ENCODE peak calls at places on chromosomes 3 and 15, in ten cellular contexts. One of them, this sample, is unnamed.

GRCh38 chr3:88231632-88232031 is 81.9 kb downstream of the C3orf38 start:
- DNase-seq in MM.1S: no peak
- DNase-seq in right atrium auricular region: no peak
- DNase-seq in sigmoid colon: no peak
- DNase-seq in cardiac muscle cell: no peak
- DNase-seq in mucosa of descending colon: no peak
- DNase-seq in GM13976: no peak
- DNase-seq in fibroblast of pulmonary artery: no peak
- DNase-seq in B cell: no peak
- DNase-seq in RWPE1: no peak
- DNase-seq in this sample: peak; percentile 7

GRCh38 chr3:196159952-196160804 is 51.0 kb downstream of the ZDHHC19 start:
- DNase-seq in sigmoid colon: no peak
- DNase-seq in MM.1S: peak; percentile 71
- DNase-seq in mucosa of descending colon: peak; percentile 79
- DNase-seq in right atrium auricular region: no peak
- DNase-seq in fibroblast of pulmonary artery: peak; percentile 59
- DNase-seq in GM13976: peak; percentile 87
- DNase-seq in RWPE1: peak; percentile 43
- DNase-seq in B cell: peak; percentile 86
- DNase-seq in cardiac muscle cell: peak; percentile 71
- DNase-seq in this sample: no peak

GRCh38 chr3:64120876-64121275 is 97.6 kb upstream of the PSMD6 start:
- DNase-seq in GM13976: no peak
- DNase-seq in mucosa of descending colon: no peak
- DNase-seq in sigmoid colon: no peak
- DNase-seq in B cell: no peak
- DNase-seq in fibroblast of pulmonary artery: no peak
- DNase-seq in cardiac muscle cell: no peak
- DNase-seq in right atrium auricular region: no peak
- DNase-seq in RWPE1: no peak
- DNase-seq in MM.1S: no peak
- DNase-seq in this sample: no peak

GRCh38 chr15:96356494-96357455 is 26.3 kb downstream of the NR2F2 start:
- DNase-seq in right atrium auricular region: no peak
- DNase-seq in sigmoid colon: peak; percentile 89
- DNase-seq in MM.1S: peak; percentile 82
- DNase-seq in GM13976: peak; percentile 82
- DNase-seq in cardiac muscle cell: peak; percentile 88
- DNase-seq in B cell: peak; percentile 66
- DNase-seq in fibroblast of pulmonary artery: peak; percentile 87
- DNase-seq in mucosa of descending colon: peak; percentile 76
- DNase-seq in RWPE1: peak; percentile 74
- DNase-seq in this sample: peak; percentile 96

GRCh38 chr3:156658732-156659090 is 15.7 kb upstream of the TIPARP start:
- DNase-seq in GM13976: no peak
- DNase-seq in cardiac muscle cell: no peak
- DNase-seq in RWPE1: no peak
- DNase-seq in fibroblast of pulmonary artery: no peak
- DNase-seq in B cell: no peak
- DNase-seq in right atrium auricular region: no peak
- DNase-seq in sigmoid colon: no peak
- DNase-seq in MM.1S: no peak
- DNase-seq in mucosa of descending colon: no peak
- DNase-seq in this sample: no peak

GRCh38 chr3:142931222-142931621 is 32.3 kb downstream of the PAQR9 start:
- DNase-seq in sigmoid colon: no peak
- DNase-seq in B cell: peak; percentile 14
- DNase-seq in fibroblast of pulmonary artery: no peak
- DNase-seq in MM.1S: no peak
- DNase-seq in right atrium auricular region: no peak
- DNase-seq in cardiac muscle cell: no peak
- DNase-seq in mucosa of descending colon: no peak
- DNase-seq in RWPE1: no peak
- DNase-seq in GM13976: peak; percentile 29
- DNase-seq in this sample: peak; percentile 63

GRCh38 chr15:69666441-69666882 is 213.8 kb downstream of the RPLP1 start:
- DNase-seq in fibroblast of pulmonary artery: peak; percentile 87
- DNase-seq in sigmoid colon: no peak
- DNase-seq in B cell: peak; percentile 55
- DNase-seq in cardiac muscle cell: peak; percentile 87
- DNase-seq in GM13976: peak; percentile 79
- DNase-seq in mucosa of descending colon: no peak
- DNase-seq in right atrium auricular region: no peak
- DNase-seq in RWPE1: no peak
- DNase-seq in MM.1S: no peak
- DNase-seq in this sample: no peak

GRCh38 chr3:94269763-94270162 is 206.9 kb downstream of the NSUN3 start:
- DNase-seq in fibroblast of pulmonary artery: no peak
- DNase-seq in RWPE1: no peak
- DNase-seq in cardiac muscle cell: no peak
- DNase-seq in B cell: no peak
- DNase-seq in right atrium auricular region: no peak
- DNase-seq in mucosa of descending colon: no peak
- DNase-seq in sigmoid colon: no peak
- DNase-seq in MM.1S: no peak
- DNase-seq in GM13976: no peak
- DNase-seq in this sample: no peak

GRCh38 chr3:197516517-197516889 is 39.3 kb downstream of the BDH1 start:
- DNase-seq in sigmoid colon: no peak
- DNase-seq in cardiac muscle cell: peak; percentile 78
- DNase-seq in right atrium auricular region: no peak
- DNase-seq in mucosa of descending colon: no peak
- DNase-seq in B cell: no peak
- DNase-seq in RWPE1: peak; percentile 91
- DNase-seq in fibroblast of pulmonary artery: peak; percentile 73
- DNase-seq in GM13976: no peak
- DNase-seq in MM.1S: no peak
- DNase-seq in this sample: peak; percentile 96

GRCh38 chr3:9852528-9852927 is 8.7 kb upstream of the RPUSD3 start:
- DNase-seq in MM.1S: no peak
- DNase-seq in right atrium auricular region: no peak
- DNase-seq in sigmoid colon: no peak
- DNase-seq in fibroblast of pulmonary artery: no peak
- DNase-seq in B cell: no peak
- DNase-seq in cardiac muscle cell: no peak
- DNase-seq in GM13976: no peak
- DNase-seq in RWPE1: no peak
- DNase-seq in mucosa of descending colon: no peak
- DNase-seq in this sample: no peak

GRCh38 chr3:181698263-181698944 is 13.3 kb upstream of the SOX2 start:
- DNase-seq in GM13976: no peak
- DNase-seq in sigmoid colon: no peak
- DNase-seq in mucosa of descending colon: no peak
- DNase-seq in fibroblast of pulmonary artery: no peak
- DNase-seq in cardiac muscle cell: no peak
- DNase-seq in RWPE1: no peak
- DNase-seq in MM.1S: no peak
- DNase-seq in right atrium auricular region: no peak
- DNase-seq in B cell: no peak
- DNase-seq in this sample: no peak

GRCh38 chr3:76063019-76063418 is 277.7 kb upstream of the ZNF717 start:
- DNase-seq in MM.1S: no peak
- DNase-seq in RWPE1: peak; percentile 73
- DNase-seq in right atrium auricular region: no peak
- DNase-seq in sigmoid colon: no peak
- DNase-seq in cardiac muscle cell: peak; percentile 21
- DNase-seq in fibroblast of pulmonary artery: peak; percentile 57
- DNase-seq in GM13976: no peak
- DNase-seq in B cell: no peak
- DNase-seq in mucosa of descending colon: no peak
- DNase-seq in this sample: no peak

GRCh38 chr3:71859128-71859519 is 74.2 kb upstream of the PROK2 start:
- DNase-seq in cardiac muscle cell: peak; percentile 34
- DNase-seq in RWPE1: no peak
- DNase-seq in fibroblast of pulmonary artery: peak; percentile 23
- DNase-seq in MM.1S: peak; percentile 42
- DNase-seq in sigmoid colon: no peak
- DNase-seq in B cell: no peak
- DNase-seq in GM13976: peak; percentile 31
- DNase-seq in mucosa of descending colon: no peak
- DNase-seq in right atrium auricular region: no peak
- DNase-seq in this sample: peak; percentile 24
- TF ChIP-seq CTCF in cardiac muscle cell: peak; percentile 22
- TF ChIP-seq CTCF in RWPE1: no peak
- TF ChIP-seq CTCF in fibroblast of pulmonary artery: no peak
- TF ChIP-seq CTCF in MM.1S: peak; percentile 58
- TF ChIP-seq CTCF in sigmoid colon: peak; percentile 8
- TF ChIP-seq CTCF in B cell: no peak
- TF ChIP-seq CTCF in GM13976: peak; percentile 29
- TF ChIP-seq CTCF in mucosa of descending colon: no peak
- TF ChIP-seq CTCF in right atrium auricular region: no peak
- TF ChIP-seq CTCF in this sample: no peak

GRCh38 chr15:72285927-72286516 is 13.7 kb upstream of the PARP6 start:
- DNase-seq in mucosa of descending colon: no peak
- DNase-seq in GM13976: peak; percentile 43
- DNase-seq in fibroblast of pulmonary artery: peak; percentile 54
- DNase-seq in cardiac muscle cell: peak; percentile 55
- DNase-seq in B cell: peak; percentile 61
- DNase-seq in MM.1S: peak; percentile 10
- DNase-seq in right atrium auricular region: no peak
- DNase-seq in RWPE1: peak; percentile 27
- DNase-seq in sigmoid colon: no peak
- DNase-seq in this sample: peak; percentile 75

GRCh38 chr15:72288796-72289596 is 16.6 kb upstream of the PARP6 start:
- DNase-seq in fibroblast of pulmonary artery: no peak
- DNase-seq in GM13976: no peak
- DNase-seq in MM.1S: no peak
- DNase-seq in mucosa of descending colon: no peak
- DNase-seq in B cell: no peak
- DNase-seq in cardiac muscle cell: no peak
- DNase-seq in RWPE1: no peak
- DNase-seq in sigmoid colon: no peak
- DNase-seq in right atrium auricular region: no peak
- DNase-seq in this sample: no peak

GRCh38 chr15:72288291-72288690 is 15.9 kb upstream of the PARP6 start:
- DNase-seq in mucosa of descending colon: no peak
- DNase-seq in right atrium auricular region: no peak
- DNase-seq in sigmoid colon: no peak
- DNase-seq in GM13976: no peak
- DNase-seq in MM.1S: no peak
- DNase-seq in cardiac muscle cell: no peak
- DNase-seq in RWPE1: no peak
- DNase-seq in fibroblast of pulmonary artery: no peak
- DNase-seq in B cell: no peak
- DNase-seq in this sample: no peak

GRCh38 chr15:72284781-72285180 is 12.4 kb upstream of the PARP6 start:
- DNase-seq in RWPE1: peak; percentile 29
- DNase-seq in sigmoid colon: no peak
- DNase-seq in GM13976: no peak
- DNase-seq in fibroblast of pulmonary artery: no peak
- DNase-seq in cardiac muscle cell: no peak
- DNase-seq in MM.1S: no peak
- DNase-seq in right atrium auricular region: no peak
- DNase-seq in B cell: no peak
- DNase-seq in mucosa of descending colon: no peak
- DNase-seq in this sample: no peak

DNA sequence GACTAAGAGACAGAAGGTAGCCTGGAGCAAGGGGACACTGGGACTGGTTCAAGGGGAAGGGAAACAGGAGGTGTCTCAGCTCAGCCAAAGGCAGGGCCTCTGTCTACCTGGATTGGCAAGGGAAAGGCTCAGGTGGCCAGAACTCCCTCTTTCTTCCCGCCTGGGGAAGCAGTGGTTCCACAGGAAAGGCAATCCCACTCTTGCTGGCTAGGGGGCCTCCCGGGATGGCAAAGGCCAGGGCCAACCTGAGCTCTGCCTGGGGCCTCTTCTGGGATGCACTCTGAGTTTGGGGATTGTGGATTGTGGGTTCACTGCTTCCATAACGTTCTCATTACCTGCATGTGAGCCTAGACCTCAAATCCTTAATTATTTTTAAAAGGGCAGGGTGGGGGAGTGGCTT is 13.0 kb upstream of the PARP6 start:
- DNase-seq in cardiac muscle cell: no peak
- DNase-seq in B cell: no peak
- DNase-seq in fibroblast of pulmonary artery: no peak
- DNase-seq in right atrium auricular region: no peak
- DNase-seq in GM13976: no peak
- DNase-seq in MM.1S: no peak
- DNase-seq in mucosa of descending colon: no peak
- DNase-seq in RWPE1: no peak
- DNase-seq in sigmoid colon: no peak
- DNase-seq in this sample: peak; percentile 9
- TF ChIP-seq CTCF in cardiac muscle cell: no peak
- TF ChIP-seq CTCF in B cell: no peak
- TF ChIP-seq CTCF in fibroblast of pulmonary artery: no peak
- TF ChIP-seq CTCF in right atrium auricular region: no peak
- TF ChIP-seq CTCF in GM13976: no peak
- TF ChIP-seq CTCF in MM.1S: no peak
- TF ChIP-seq CTCF in mucosa of descending colon: no peak
- TF ChIP-seq CTCF in RWPE1: no peak
- TF ChIP-seq CTCF in sigmoid colon: no peak
- TF ChIP-seq CTCF in this sample: no peak

GRCh38 chr3:73192036-73192738 is 130.7 kb downstream of the EBLN2 start:
- DNase-seq in B cell: no peak
- DNase-seq in RWPE1: no peak
- DNase-seq in fibroblast of pulmonary artery: no peak
- DNase-seq in cardiac muscle cell: no peak
- DNase-seq in right atrium auricular region: no peak
- DNase-seq in MM.1S: no peak
- DNase-seq in mucosa of descending colon: no peak
- DNase-seq in GM13976: no peak
- DNase-seq in sigmoid colon: no peak
- DNase-seq in this sample: peak; percentile 14
- TF ChIP-seq CTCF in B cell: no peak
- TF ChIP-seq CTCF in RWPE1: no peak
- TF ChIP-seq CTCF in fibroblast of pulmonary artery: peak; percentile 7
- TF ChIP-seq CTCF in cardiac muscle cell: no peak
- TF ChIP-seq CTCF in right atrium auricular region: no peak
- TF ChIP-seq CTCF in MM.1S: no peak
- TF ChIP-seq CTCF in mucosa of descending colon: no peak
- TF ChIP-seq CTCF in GM13976: no peak
- TF ChIP-seq CTCF in sigmoid colon: no peak
- TF ChIP-seq CTCF in this sample: no peak

DNA sequence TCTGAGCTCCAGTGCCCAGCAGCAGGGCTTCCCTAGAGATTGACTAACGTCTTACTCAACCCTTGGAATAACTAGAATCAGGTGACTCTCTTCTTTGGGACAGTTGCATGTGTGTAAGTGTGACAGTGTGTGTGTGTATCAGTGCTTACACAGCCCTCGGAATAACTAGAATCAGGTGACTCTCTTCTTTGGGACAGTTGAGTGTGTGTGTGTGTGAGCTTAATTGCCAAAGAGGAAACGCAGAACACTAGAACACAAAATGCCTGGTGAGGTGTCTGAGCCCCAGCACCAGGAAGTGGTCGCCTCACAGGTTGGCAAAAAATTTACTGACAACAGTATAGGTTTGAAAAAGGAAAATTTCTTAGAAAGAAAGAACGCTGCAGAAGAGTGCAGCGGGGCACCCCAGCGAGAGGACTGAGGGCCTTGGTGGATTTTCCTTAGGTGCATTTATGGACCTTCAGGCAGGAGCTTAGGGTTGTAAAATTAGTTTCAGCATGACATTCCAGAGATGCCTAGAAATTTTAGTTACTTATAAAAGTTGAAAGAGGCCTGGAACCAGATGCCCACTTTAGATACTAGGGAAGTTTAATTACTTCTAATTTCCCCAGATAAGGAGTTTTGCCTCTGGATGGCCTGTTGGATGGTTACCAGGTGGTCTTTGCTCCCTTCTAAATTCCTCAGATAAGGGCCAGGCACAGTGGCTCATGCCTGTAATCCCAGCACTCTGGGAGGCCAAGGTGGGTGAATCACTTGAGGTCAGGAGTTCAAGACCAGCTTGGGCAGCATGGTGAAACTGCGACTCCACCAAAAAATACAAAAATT is 3.7 kb upstream of the WDR82 start:
- DNase-seq in RWPE1: no peak
- DNase-seq in GM13976: no peak
- DNase-seq in sigmoid colon: no peak
- DNase-seq in mucosa of descending colon: no peak
- DNase-seq in right atrium auricular region: no peak
- DNase-seq in B cell: no peak
- DNase-seq in fibroblast of pulmonary artery: no peak
- DNase-seq in MM.1S: no peak
- DNase-seq in cardiac muscle cell: no peak
- DNase-seq in this sample: peak; percentile 37
- TF ChIP-seq CTCF in RWPE1: no peak
- TF ChIP-seq CTCF in GM13976: no peak
- TF ChIP-seq CTCF in sigmoid colon: no peak
- TF ChIP-seq CTCF in mucosa of descending colon: no peak
- TF ChIP-seq CTCF in right atrium auricular region: no peak
- TF ChIP-seq CTCF in B cell: no peak
- TF ChIP-seq CTCF in fibroblast of pulmonary artery: no peak
- TF ChIP-seq CTCF in MM.1S: no peak
- TF ChIP-seq CTCF in cardiac muscle cell: no peak
- TF ChIP-seq CTCF in this sample: no peak